ENCODE peak calls at places on chromosomes 6 and 20, in nine cellular contexts. I is lower leg skin; T is NCI-H1105 treated with DMSO at 0.1 percent for 48 hours; P is GM10248; A is EH; H is ELR; C is T-helper 22 cell; U is stimulated activated CD8-positive, alpha-beta memory T cell treated with anti-CD3 and anti-CD28 coated beads, Interleukin-4, amount 100 ng/mL, for 24 hours; G is heart left ventricle. Y is an unnamed sample.

GRCh38 chr6:127206531-127207065 is 60.1 kb upstream of the RNF146 start:
- DNase-seq in I (no peak), T (no peak), P (no peak), A (peak; percentile 48), H (peak; percentile 27), C (no peak), U (no peak), G (no peak), Y (no peak)

GRCh38 chr6:55568779-55569439 is 10.1 kb downstream of the HMGCLL1 start:
- DNase-seq in I (no peak), T (no peak), P (no peak), A (no peak), H (no peak), C (no peak), U (no peak), G (no peak), Y (no peak)

GRCh38 chr6:14706378-14706929 is 539.4 kb upstream of the JARID2 start:
- DNase-seq in I (no peak), T (peak; percentile 55), P (no peak), A (peak; percentile 99), H (peak; percentile 100), C (no peak), U (peak; percentile 61), G (peak; percentile 73), Y (no peak)

GRCh38 chr6:132388291-132388690 is 13.0 kb downstream of the MOXD1 start:
- DNase-seq in I (no peak), T (peak; percentile 35), P (no peak), A (peak; percentile 63), H (peak; percentile 53), C (no peak), U (no peak), G (no peak), Y (no peak)

GRCh38 chr6:136306466-136306865 is 16.8 kb upstream of the BCLAF1 start:
- DNase-seq in I (no peak), T (no peak), P (no peak), A (no peak), H (no peak), C (no peak), U (no peak), G (no peak), Y (no peak)

GRCh38 chr20:10978713-10979112 is 304.9 kb upstream of the JAG1 start:
- DNase-seq in I (no peak), T (no peak), P (no peak), A (no peak), H (no peak), C (no peak), U (no peak), G (no peak), Y (no peak)

GRCh38 chr20:32655903-32656500 is 17.7 kb downstream of the C20orf203 start:
- DNase-seq in I (no peak), T (no peak), P (no peak), A (no peak), H (no peak), C (no peak), U (no peak), G (no peak), Y (no peak)

GRCh38 chr6:14354919-14355572 is 237.5 kb downstream of the CD83 start:
- DNase-seq in I (peak; percentile 87), T (no peak), P (no peak), A (peak; percentile 92), H (peak; percentile 77), C (no peak), U (peak; percentile 13), G (peak; percentile 81), Y (no peak)

GRCh38 chr6:170206931-170207431 is 83.9 kb downstream of the DLL1 start:
- DNase-seq in I (no peak), T (no peak), P (no peak), A (no peak), H (no peak), C (no peak), U (no peak), G (no peak), Y (no peak)

GRCh38 chr6:88952065-88952704 is 11.2 kb downstream of the RNGTT start:
- DNase-seq in I (no peak), T (no peak), P (no peak), A (peak; percentile 37), H (peak; percentile 21), C (no peak), U (no peak), G (no peak), Y (no peak)

GRCh38 chr6:152609125-152609670 is 28.0 kb downstream of the SYNE1 start:
- DNase-seq in I (no peak), T (no peak), P (no peak), A (no peak), H (no peak), C (no peak), U (no peak), G (peak; percentile 52), Y (no peak)

GRCh38 chr20:49852522-49853055 is 40.0 kb downstream of the SLC9A8 start:
- DNase-seq in I (no peak), T (no peak), P (no peak), A (no peak), H (no peak), C (no peak), U (no peak), G (no peak), Y (no peak)

GRCh38 chr6:127103482-127103881 is 15.0 kb upstream of the RSPO3 start:
- DNase-seq in I (no peak), T (no peak), P (no peak), A (peak; percentile 19), H (peak; percentile 35), C (no peak), U (no peak), G (no peak), Y (no peak)

GRCh38 chr6:85405175-85405852 is 44.6 kb upstream of the NT5E start:
- DNase-seq in I (no peak), T (no peak), P (peak; percentile 44), A (no peak), H (peak; percentile 29), C (no peak), U (no peak), G (no peak), Y (no peak)

GRCh38 chr6:1162367-1163275 is 149.3 kb upstream of the FOXQ1 start:
- DNase-seq in I (no peak), T (no peak), P (no peak), A (peak; percentile 48), H (no peak), C (no peak), U (no peak), G (no peak), Y (peak; percentile 45)

GRCh38 chr6:135779213-135779612 is 72.3 kb upstream of the PDE7B start:
- DNase-seq in I (no peak), T (no peak), P (no peak), A (no peak), H (no peak), C (no peak), U (no peak), G (no peak), Y (no peak)

Y was measured in MM.1S.